ENCODE peak calls at places on chromosomes 3 and 15, in eight cellular contexts. W, Z, X, T, H, M, Y and R are unnamed samples.

GRCh38 chr3:11096266-11097135 is 57.8 kb upstream of the HRH1 start:
- DNase-seq in Y (no peak), Z (no peak), X (peak; percentile 99), H (no peak), W (peak; percentile 88), M (peak; percentile 74), T (peak; percentile 77), R (peak; percentile 34)

GRCh38 chr3:139332092-139332491 is 11.7 kb upstream of the MRPS22 start:
- DNase-seq in T (no peak), W (no peak), Y (no peak), X (no peak), Z (no peak), H (no peak), M (no peak), R (no peak)

GRCh38 chr15:36156855-36157521 is 422.4 kb upstream of the CDIN1 start:
- DNase-seq in Z (peak; percentile 23), H (no peak), W (no peak), T (no peak), X (no peak), M (no peak), Y (no peak), R (peak; percentile 10)

GRCh38 chr3:44983413-44984040 is 7.5 kb downstream of the EXOSC7 start:
- DNase-seq in Y (no peak), Z (no peak), T (no peak), W (no peak), X (no peak), M (no peak), H (no peak), R (no peak)

GRCh38 chr3:99645277-99646106 is 7.1 kb downstream of the COL8A1 start:
- DNase-seq in T (peak; percentile 76), X (peak; percentile 28), H (no peak), W (no peak), Z (peak; percentile 16), Y (no peak), M (peak; percentile 18), R (peak; percentile 58)

GRCh38 chr3:12159227-12159601 is 502 bp upstream of the TIMP4 start:
- DNase-seq in M (no peak), W (no peak), Y (no peak), T (no peak), X (no peak), Z (no peak), H (peak; percentile 66), R (peak; percentile 53)

GRCh38 chr15:32677238-32677750 is 35.8 kb downstream of the SCG5 start:
- DNase-seq in X (no peak), T (no peak), Z (peak; percentile 96), W (peak; percentile 43), Y (no peak), H (no peak), M (no peak), R (no peak)

GRCh38 chr3:134666052-134666451 is 15.2 kb upstream of the KY start:
- DNase-seq in Z (no peak), M (no peak), X (no peak), T (no peak), H (no peak), Y (no peak), W (no peak), R (no peak)

GRCh38 chr3:152524198-152525140 is 255.7 kb downstream of the MBNL1 start:
- DNase-seq in M (peak; percentile 33), H (no peak), Y (no peak), W (no peak), X (peak; percentile 69), Z (peak; percentile 33), T (peak; percentile 73), R (no peak)

GRCh38 chr3:148748323-148748722 is 50.6 kb downstream of the AGTR1 start:
- DNase-seq in M (no peak), X (no peak), Y (no peak), H (no peak), Z (no peak), W (no peak), T (no peak), R (no peak)

GRCh38 chr15:88637841-88638625 is 783 bp upstream of the ISG20 start:
- DNase-seq in W (no peak), H (no peak), Y (no peak), T (no peak), M (no peak), Z (peak; percentile 78), X (no peak), R (no peak)

GRCh38 chr3:4708230-4708629 is 215.1 kb downstream of the ITPR1 start:
- DNase-seq in W (no peak), Z (no peak), T (peak; percentile 83), Y (no peak), M (no peak), H (no peak), X (no peak), R (no peak)

GRCh38 chr15:39310633-39311032 is 270.2 kb upstream of the THBS1 start:
- DNase-seq in T (no peak), W (no peak), Z (no peak), H (no peak), Y (no peak), M (no peak), X (peak; percentile 9), R (no peak)

GRCh38 chr3:127955680-127956079 is 40.6 kb downstream of the KBTBD12 start:
- DNase-seq in M (no peak), Y (no peak), Z (no peak), T (no peak), W (no peak), X (no peak), H (no peak), R (no peak)

GRCh38 chr15:66802087-66803001 is 100.3 kb downstream of the SMAD6 start:
- DNase-seq in Y (no peak), T (peak; percentile 46), H (no peak), M (no peak), X (peak; percentile 21), Z (no peak), W (no peak), R (no peak)

GRCh38 chr3:149975919-149976318 is 5.2 kb upstream of the PFN2 start:
- DNase-seq in X (no peak), Z (no peak), M (no peak), Y (no peak), H (no peak), W (no peak), T (no peak), R (peak; percentile 22)

GRCh38 chr3:79534732-79535131 is 233.1 kb downstream of the ROBO1 start:
- DNase-seq in Y (no peak), X (no peak), T (no peak), W (no peak), Z (no peak), M (no peak), H (no peak), R (no peak)

GRCh38 chr3:194275231-194275671 is 75.9 kb downstream of the CPN2 start:
- DNase-seq in Y (no peak), M (no peak), T (peak; percentile 24), X (peak; percentile 23), Z (no peak), W (peak; percentile 14), H (no peak), R (peak; percentile 8)

GRCh38 chr3:35744419-35744818 is 105.1 kb downstream of the ARPP21 start:
- DNase-seq in W (no peak), X (no peak), Z (no peak), T (no peak), M (no peak), Y (no peak), H (peak; percentile 27), R (peak; percentile 28)

GRCh38 chr3:106006001-106006400 is 137.2 kb upstream of the CBLB start:
- DNase-seq in H (no peak), X (no peak), Y (no peak), Z (no peak), T (no peak), W (no peak), M (no peak), R (no peak)

GRCh38 chr3:99413504-99413903 is 224.9 kb upstream of the COL8A1 start:
- DNase-seq in X (no peak), W (no peak), H (no peak), Z (no peak), Y (no peak), T (peak; percentile 80), M (no peak), R (no peak)

GRCh38 chr3:32842531-32842931 is 24.7 kb downstream of the TRIM71 start:
- DNase-seq in X (no peak), W (no peak), H (no peak), Y (peak; percentile 17), Z (no peak), M (no peak), T (no peak), R (no peak)
- TF ChIP-seq MAX in X (peak; percentile 15), W (no peak), H (no peak), Y (no peak), Z (no peak), M (no peak), T (no peak), R (no peak)

GRCh38 chr15:50183112-50183794 is 1.3 kb downstream of the SLC27A2 start:
- DNase-seq in X (peak; percentile 82), T (no peak), Z (no peak), Y (no peak), H (no peak), M (no peak), W (no peak), R (no peak)
- TF ChIP-seq MAX in X (peak; percentile 41), T (no peak), Z (no peak), Y (no peak), H (no peak), M (no peak), W (no peak), R (no peak)

GRCh38 chr3:20080956-20081554 is 40.8 kb downstream of the KAT2B start:
- DNase-seq in Z (peak; percentile 40), Y (peak; percentile 56), T (peak; percentile 86), H (no peak), M (no peak), W (no peak), X (peak; percentile 17), R (no peak)
- TF ChIP-seq MAX in Z (peak; percentile 76), Y (no peak), T (no peak), H (no peak), M (no peak), W (no peak), X (no peak), R (no peak)

DNA sequence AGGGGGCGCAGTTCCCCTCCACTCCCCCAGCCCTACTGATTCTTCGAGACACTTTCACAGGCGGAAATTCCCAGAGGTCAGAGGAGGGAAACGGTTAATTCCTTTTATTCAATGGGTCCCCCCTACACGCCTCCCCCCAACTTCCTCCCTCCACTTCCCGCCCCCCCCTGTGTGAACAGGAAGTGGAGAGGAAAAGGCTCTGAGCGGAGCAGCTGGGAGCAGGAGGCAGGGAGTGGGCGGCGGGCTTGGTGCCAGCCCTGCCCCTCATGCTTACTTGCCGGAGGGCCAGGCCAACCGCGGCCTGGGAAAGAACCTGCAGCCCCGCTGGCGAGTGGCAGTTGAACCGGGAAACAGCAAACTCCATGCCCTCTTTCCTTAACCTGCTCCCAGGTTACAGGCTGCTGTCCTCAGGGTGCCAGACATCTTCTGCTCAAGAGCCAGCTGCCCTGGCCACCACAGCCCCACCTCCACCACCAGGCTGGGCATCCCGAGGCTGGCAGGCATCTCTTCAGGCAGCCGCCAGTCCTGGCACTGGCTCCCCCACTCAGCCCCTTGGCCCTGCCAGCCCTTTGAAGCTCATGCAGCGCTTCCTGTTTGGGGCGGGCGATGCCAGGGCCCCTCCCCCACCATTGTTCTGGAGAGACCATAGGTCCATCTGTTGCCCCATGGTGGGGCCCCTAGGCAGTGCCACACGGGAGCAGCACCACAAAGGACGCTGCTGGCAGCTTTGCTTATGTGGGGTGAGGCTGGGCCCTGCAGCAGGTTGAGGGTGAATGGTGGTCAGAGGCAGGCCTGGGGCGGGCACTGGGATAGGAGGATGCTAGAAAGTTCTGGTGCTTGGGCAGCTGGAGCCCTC is 12.9 kb downstream of the VPS18 start:
- DNase-seq in X (no peak), T (peak; percentile 89), M (no peak), W (no peak), Z (no peak), Y (no peak), H (no peak), R (no peak)
- TF ChIP-seq MAX in X (no peak), T (no peak), M (no peak), W (no peak), Z (no peak), Y (no peak), H (peak; percentile 13), R (no peak)